ENCODE peak calls at places on chromosomes 12 and 14, in four cellular contexts. M, K, J and S are unnamed samples.

GRCh38 chr14:55600784-55601561 is 21.0 kb downstream of the KTN1 start:
- DNase-seq in M (no peak), J (peak; percentile 80), K (peak; percentile 66), S (peak; percentile 75)

GRCh38 chr12:20602671-20603402 is 92.3 kb upstream of the SLCO1C1 start:
- DNase-seq in J (peak; percentile 95), M (no peak), K (peak; percentile 88), S (peak; percentile 56)

GRCh38 chr14:56666294-56666693 is 86.7 kb downstream of the TMEM260 start:
- DNase-seq in M (no peak), K (no peak), J (no peak), S (no peak)

GRCh38 chr12:94818970-94819369 is 168.6 kb upstream of the TMCC3 start:
- DNase-seq in J (no peak), K (no peak), M (no peak), S (no peak)

GRCh38 chr14:53956427-53957201 is at the start of gene BMP4:
- DNase-seq in K (peak; percentile 30), M (no peak), J (peak; percentile 65), S (peak; percentile 85)

GRCh38 chr12:110531741-110532333 is 29.7 kb downstream of the RAD9B start:
- DNase-seq in K (peak; percentile 53), J (peak; percentile 81), M (no peak), S (peak; percentile 48)

GRCh38 chr12:4293942-4294505 is 20.5 kb downstream of the CCND2 start:
- DNase-seq in M (no peak), J (no peak), K (no peak), S (no peak)

GRCh38 chr14:59305231-59305630 is 116.8 kb downstream of the DAAM1 start:
- DNase-seq in M (no peak), K (peak; percentile 76), J (peak; percentile 73), S (no peak)

GRCh38 chr14:30214014-30214413 is 286.4 kb upstream of the PRKD1 start:
- DNase-seq in J (peak; percentile 69), M (no peak), K (peak; percentile 53), S (peak; percentile 8)

GRCh38 chr12:93591137-93591868 is 18.8 kb downstream of the SOCS2 start:
- DNase-seq in K (peak; percentile 87), M (no peak), J (peak; percentile 88), S (peak; percentile 91)

GRCh38 chr12:124613151-124613585 is 45.8 kb upstream of the NCOR2 start:
- DNase-seq in K (peak; percentile 36), M (no peak), J (peak; percentile 72), S (peak; percentile 92)

GRCh38 chr14:60721331-60722162 is 2.6 kb downstream of the SIX4 start:
- DNase-seq in M (no peak), J (peak; percentile 81), K (peak; percentile 84), S (peak; percentile 71)

GRCh38 chr12:108640802-108641445 is 7.2 kb upstream of the SELPLG start:
- DNase-seq in K (peak; percentile 59), J (peak; percentile 74), M (no peak), S (no peak)

GRCh38 chr14:65933400-65934068 is 521.0 kb downstream of the FUT8 start:
- DNase-seq in K (no peak), J (no peak), M (no peak), S (no peak)

GRCh38 chr12:1592444-1593231 is 1.7 kb downstream of the FBXL14 start:
- DNase-seq in M (no peak), J (peak; percentile 69), K (peak; percentile 84), S (peak; percentile 80)

GRCh38 chr12:52221912-52222457 is 11.1 kb upstream of the KRT7 start:
- DNase-seq in J (peak; percentile 39), K (peak; percentile 25), M (peak; percentile 61), S (no peak)

GRCh38 chr14:69682607-69683263 is 71.3 kb downstream of the SUSD6 start:
- DNase-seq in M (no peak), K (no peak), J (no peak), S (no peak)

GRCh38 chr12:120833849-120834248 is 70.3 kb downstream of the SPPL3 start:
- DNase-seq in J (peak; percentile 27), M (no peak), K (peak; percentile 64), S (peak; percentile 69)

GRCh38 chr14:23056257-23056955 is 914 bp downstream of the CDH24 start:
- DNase-seq in K (peak; percentile 65), M (peak; percentile 54), J (peak; percentile 53), S (peak; percentile 84)

GRCh38 chr12:127253797-127254196 is 1013.2 kb upstream of the TMEM132C start:
- DNase-seq in J (no peak), M (no peak), K (no peak), S (no peak)

GRCh38 chr12:76764856-76765255 is 941 bp downstream of the ZDHHC17 start:
- DNase-seq in K (peak; percentile 28), M (no peak), J (peak; percentile 18), S (peak; percentile 43)

DNA sequence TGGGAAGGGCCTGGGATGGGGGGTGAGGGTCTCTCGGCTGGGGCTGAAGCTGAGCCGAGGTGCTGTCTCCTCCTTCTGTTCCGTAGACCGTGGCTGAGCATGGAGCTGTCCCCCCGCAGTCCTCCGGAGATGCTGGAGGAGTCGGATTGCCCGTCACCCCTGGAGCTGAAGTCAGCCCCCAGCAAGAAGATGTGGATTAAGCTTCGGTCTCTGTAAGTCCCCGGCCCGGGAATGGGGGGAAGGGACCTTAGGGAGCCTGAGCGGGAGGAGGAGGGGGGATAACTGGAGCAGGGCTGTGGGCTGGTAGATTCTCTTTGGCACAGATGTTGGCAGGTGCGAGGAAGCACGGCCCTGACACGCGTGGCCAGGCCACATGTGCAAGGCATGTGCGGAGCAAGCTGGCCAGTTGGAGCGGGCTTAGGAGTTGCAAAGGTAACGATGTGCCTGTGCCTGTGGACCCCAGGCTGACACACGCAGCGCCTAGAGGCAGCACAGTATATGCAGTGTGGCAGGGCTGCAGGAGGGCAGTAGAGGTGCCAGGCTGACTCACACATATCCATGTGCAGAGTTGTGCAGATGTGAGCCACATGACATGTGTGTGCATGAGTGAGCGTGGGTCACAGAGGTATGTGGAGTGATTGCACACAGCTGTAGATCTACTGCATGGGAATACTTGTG is 512 bp downstream of the PDE1B start:
- DNase-seq in K (no peak), J (peak; percentile 6), M (no peak), S (no peak)
- H3K27me3 ChIP-seq in K (peaks cover 39% of the 10 kb centered on the region), J (peaks cover 20% of the 10 kb centered on the region), M (peaks cover 11% of the 10 kb centered on the region), S (peaks cover 96% of the 10 kb centered on the region)

GRCh38 chr14:100898465-100898864 is 5.1 kb downstream of the RTL1 start:
- DNase-seq in K (no peak), J (no peak), M (no peak), S (no peak)

GRCh38 chr14:100900837-100901390 is 2.6 kb downstream of the RTL1 start:
- DNase-seq in K (no peak), J (peak; percentile 18), M (no peak), S (peak; percentile 65)

GRCh38 chr14:100901391-100902183 is 1.9 kb downstream of the RTL1 start:
- DNase-seq in K (no peak), M (no peak), J (no peak), S (no peak)

GRCh38 chr14:100899841-100900771 is 3.4 kb downstream of the RTL1 start:
- DNase-seq in J (no peak), M (no peak), K (no peak), S (peak; percentile 49)

DNA sequence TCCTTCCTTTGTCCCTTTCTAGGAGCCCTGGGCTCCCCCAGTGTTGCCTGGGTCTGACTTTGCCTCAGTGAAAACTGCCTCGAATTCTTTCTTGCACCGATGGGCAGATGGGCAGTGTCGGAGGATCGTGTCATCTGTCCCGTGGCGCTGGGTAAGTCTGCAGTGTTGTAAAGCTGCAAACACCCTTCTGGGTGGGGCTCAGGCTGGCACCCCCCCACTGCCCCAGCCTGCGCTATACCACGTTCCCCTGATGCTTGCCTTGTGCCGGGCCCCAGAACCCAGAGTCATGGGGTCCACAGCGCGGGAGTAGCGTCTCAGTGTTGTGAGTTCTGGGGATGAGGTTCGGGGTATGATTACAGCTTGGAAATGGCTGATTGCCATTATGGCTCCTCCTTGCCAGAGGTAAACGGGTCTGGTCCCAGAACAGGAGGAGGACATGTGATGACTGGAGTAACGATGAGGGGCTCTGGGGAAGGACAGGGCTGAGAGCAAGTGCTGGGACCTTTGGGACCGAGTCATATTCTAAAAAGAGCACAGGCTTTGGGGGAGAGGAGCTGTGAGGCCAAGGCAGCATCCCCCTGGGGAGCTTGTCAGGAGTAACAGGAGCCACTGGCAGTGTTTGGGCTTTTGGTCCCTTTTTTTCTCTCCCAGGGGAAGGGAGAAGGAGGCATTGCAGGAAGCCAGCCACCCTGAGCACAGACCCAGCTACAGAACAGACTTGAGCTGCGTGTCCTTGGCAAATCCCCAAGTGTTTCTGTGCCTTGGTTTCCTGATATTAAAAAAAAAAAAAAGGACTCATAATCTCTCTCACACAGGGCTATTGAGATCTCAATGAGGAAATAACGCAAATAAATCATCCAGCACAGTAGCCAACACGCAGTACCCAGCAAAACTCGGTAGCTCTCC is 4.3 kb downstream of the RTL1 start:
- DNase-seq in J (no peak), M (no peak), K (no peak), S (no peak)
- H3K27me3 ChIP-seq in J (no peaks in the 10 kb centered on the region), M (peaks cover 25% of the 10 kb centered on the region), K (peaks cover 11% of the 10 kb centered on the region), S (peaks cover 49% of the 10 kb centered on the region)

DNA sequence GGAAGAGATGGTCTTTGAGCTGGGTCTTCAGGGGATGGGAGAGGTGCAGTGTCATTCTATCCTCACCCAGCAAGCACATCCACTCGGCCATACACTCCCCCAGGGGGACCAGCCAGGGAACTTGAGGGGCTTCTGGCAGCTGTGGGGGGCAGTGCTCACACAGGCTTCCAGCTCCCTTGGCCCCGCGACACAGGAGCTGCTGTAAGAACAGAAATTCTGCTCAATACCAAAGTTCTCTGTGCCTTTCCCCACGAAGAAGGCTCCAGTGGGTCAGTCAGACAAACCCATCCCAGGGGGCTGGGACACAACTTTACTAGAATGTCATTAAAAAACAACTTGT is 289.1 kb upstream of the RTL1 start:
- DNase-seq in M (no peak), J (no peak), K (no peak), S (no peak)
- H3K27me3 ChIP-seq in M (no peaks in the 10 kb centered on the region), J (no peaks in the 10 kb centered on the region), K (peaks cover 41% of the 10 kb centered on the region), S (peaks cover 58% of the 10 kb centered on the region)

DNA sequence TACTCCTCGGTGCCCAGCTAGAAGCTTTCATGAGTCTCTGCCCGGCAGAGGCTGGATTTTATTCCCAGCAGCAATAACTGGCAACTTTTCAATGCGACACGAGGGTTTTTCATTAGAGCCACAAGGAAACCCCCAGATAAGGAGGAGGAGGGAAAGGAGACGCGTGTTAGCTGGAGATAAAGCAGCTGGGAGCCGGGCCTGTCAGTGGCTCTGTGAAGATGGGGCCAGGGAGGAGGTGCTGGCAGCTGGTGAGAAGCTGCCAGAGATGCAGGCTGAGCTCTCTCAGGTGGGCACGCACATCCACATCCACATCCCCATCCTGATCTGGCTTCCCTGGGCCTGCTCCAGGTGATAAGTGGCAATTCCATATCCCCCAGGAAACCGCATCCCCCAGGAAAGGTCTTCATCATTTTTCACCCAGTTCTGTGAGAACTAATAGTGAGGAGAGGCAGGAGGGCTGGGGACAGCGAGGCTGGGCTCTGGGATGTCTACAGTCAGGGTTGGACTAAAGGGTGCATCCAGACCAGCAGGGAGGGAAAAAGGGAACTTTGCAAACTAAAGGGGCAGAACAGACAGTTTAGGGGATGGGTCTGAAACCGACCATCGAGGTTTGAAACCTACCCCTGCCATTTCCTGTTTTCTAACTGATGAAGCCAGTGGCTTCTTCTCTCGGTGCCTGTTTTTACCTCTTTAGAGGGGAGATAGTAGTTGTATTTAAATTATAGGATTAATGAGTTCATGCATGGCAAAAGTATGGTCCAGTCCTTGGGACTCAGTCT is 413.2 kb downstream of the DPF3 start:
- DNase-seq in K (peak; percentile 2), M (no peak), J (no peak), S (no peak)
- H3K27me3 ChIP-seq in K (peaks cover 48% of the 10 kb centered on the region), M (no peaks in the 10 kb centered on the region), J (peaks cover 19% of the 10 kb centered on the region), S (peaks cover 43% of the 10 kb centered on the region)

DNA sequence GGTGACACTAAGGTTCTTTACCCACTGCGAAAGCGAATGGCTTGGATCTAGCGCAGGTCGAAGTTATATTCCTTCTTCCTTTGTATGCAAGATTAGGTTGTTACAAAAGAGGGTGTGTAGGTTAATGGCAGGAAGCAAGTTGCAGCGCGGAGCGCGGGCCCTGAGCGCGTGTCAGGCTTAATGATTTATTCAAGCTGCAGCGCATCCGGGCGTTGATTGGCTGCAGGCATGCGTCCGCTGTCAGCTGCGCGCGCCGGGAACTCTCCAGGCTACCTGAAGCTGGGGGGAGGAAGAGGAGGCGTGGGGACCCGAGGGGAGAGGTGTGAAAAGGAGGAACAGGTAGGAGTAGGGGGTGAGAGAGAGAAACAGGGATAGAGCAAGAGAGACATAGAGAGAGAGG is 7.4 kb downstream of the ASCL1 start:
- DNase-seq in J (no peak), K (no peak), M (no peak), S (no peak)
- H3K27me3 ChIP-seq in J (no peaks in the 10 kb centered on the region), K (peaks cover 24% of the 10 kb centered on the region), M (peaks cover 64% of the 10 kb centered on the region), S (peaks cover 89% of the 10 kb centered on the region)

GRCh38 chr12:114703060-114703493 is 19.1 kb upstream of the TBX3 start:
- DNase-seq in M (no peak), J (no peak), K (no peak), S (no peak)
- H3K27me3 ChIP-seq in M (peaks cover 30% of the 10 kb centered on the region), J (peaks cover 5% of the 10 kb centered on the region), K (peaks cover 9% of the 10 kb centered on the region), S (peaks cover 48% of the 10 kb centered on the region)